ENCODE peak calls at places on chromosome 16, in ten cellular contexts. F is CMK; U is neural progenitor cell; H is HS-27A; W is NK-92 treated with Interleukin-12 subunit alpha and Interleukin-12 subunit beta, amount 100 ng/mL, for 24 hours; J is EL; T is activated T-helper 1 cell treated with Interleukin-2 at 50 U/mL for 16 hours; S is activated CD4-positive, alpha-beta T cell treated with anti-CD3 and anti-CD28 coated beads, Interleukin-2, amount 50 U/mL, for 1 hour; P is cardiac fibroblast; D is globus pallidus. Z is an unnamed sample.

GRCh38 chr16:12559714-12560113 is 244.0 kb downstream of the CPPED1 start:
- DNase-seq in F (no peak), U (no peak), H (no peak), W (no peak), J (peak; percentile 31), T (no peak), S (no peak), P (peak; percentile 43), D (no peak), Z (no peak)

GRCh38 chr16:51151951-51152663 is 1.0 kb upstream of the SALL1 start:
- DNase-seq in F (no peak), U (peak; percentile 96), H (no peak), W (no peak), J (peak; percentile 81), T (no peak), S (no peak), P (peak; percentile 9), D (peak; percentile 97), Z (no peak)

GRCh38 chr16:24819462-24820040 is 26.2 kb upstream of the SLC5A11 start:
- DNase-seq in F (no peak), U (no peak), H (no peak), W (no peak), J (no peak), T (no peak), S (no peak), P (peak; percentile 29), D (no peak), Z (no peak)

GRCh38 chr16:61901689-61902088 is 134.5 kb downstream of the CDH8 start:
- DNase-seq in F (no peak), U (no peak), H (no peak), W (no peak), J (no peak), T (no peak), S (no peak), P (no peak), D (no peak), Z (no peak)

GRCh38 chr16:49701867-49702494 is 153.9 kb downstream of the ZNF423 start:
- DNase-seq in F (no peak), U (peak; percentile 90), H (no peak), W (no peak), J (no peak), T (no peak), S (no peak), P (no peak), D (no peak), Z (no peak)

GRCh38 chr16:69820926-69821541 is 58.9 kb downstream of the WWP2 start:
- DNase-seq in F (no peak), U (no peak), H (no peak), W (no peak), J (peak; percentile 28), T (no peak), S (no peak), P (no peak), D (peak; percentile 75), Z (no peak)

GRCh38 chr16:24165273-24165672 is 90.9 kb upstream of the CACNG3 start:
- DNase-seq in F (no peak), U (no peak), H (no peak), W (no peak), J (no peak), T (no peak), S (no peak), P (no peak), D (no peak), Z (no peak)

GRCh38 chr16:69522732-69523404 is 42.9 kb upstream of the NFAT5 start:
- DNase-seq in F (peak; percentile 45), U (no peak), H (no peak), W (no peak), J (no peak), T (no peak), S (no peak), P (no peak), D (no peak), Z (no peak)

Z was measured in CD4-positive, CD25-positive, alpha-beta regulatory T cell.